ENCODE peak calls at places on chromosomes 7 and 10, in ten cellular contexts. X is fibroblast of lung; D is fibroblast of the aortic adventitia; F is EL; B is nephron progenitor cell; R is lower lobe of right lung; A is HTR-8/SVneo; W is GM06990; I is stimulated activated CD4-positive, alpha-beta T cell treated with anti-CD3 and anti-CD28 coated beads, Interleukin-4, amount 100 ng/mL, for 4 hours; O is GM12865. S is an unnamed sample.

GRCh38 chr7:135337506-135337905 is 103.9 kb downstream of the STRA8 start:
- DNase-seq in A (no peak), R (no peak), F (no peak), D (no peak), I (no peak), X (no peak), O (no peak), B (no peak), W (no peak), S (no peak)

GRCh38 chr10:5484205-5484604 is 15.2 kb downstream of the CALML5 start:
- DNase-seq in R (no peak), X (peak), A (no peak), D (peak), B (no peak), F (no peak), O (no peak), I (no peak), W (no peak), S (no peak)

GRCh38 chr10:58608356-58608755 is 95.7 kb downstream of the BICC1 start:
- DNase-seq in X (no peak), O (no peak), I (no peak), B (no peak), W (no peak), A (no peak), R (no peak), D (no peak), F (peak), S (no peak)

GRCh38 chr10:110600487-110601101 is 33.1 kb downstream of the SMC3 start:
- DNase-seq in F (peak), W (peak), D (peak), O (peak), B (peak), X (peak), A (peak), I (no peak), R (no peak), S (no peak)

GRCh38 chr10:36412942-36413341 is 712.5 kb upstream of the ANKRD30A start:
- DNase-seq in O (no peak), X (no peak), I (no peak), R (no peak), W (no peak), B (no peak), D (no peak), F (no peak), A (no peak), S (no peak)

GRCh38 chr10:49398000-49398861 is 2.3 kb upstream of the DRGX start:
- DNase-seq in O (peak), X (peak), I (peak), R (peak), W (peak), D (peak), B (peak), A (peak), F (peak), S (no peak)

GRCh38 chr7:91266067-91266930 is 2.1 kb downstream of the FZD1 start:
- DNase-seq in F (no peak), A (no peak), R (peak), O (peak), W (peak), I (no peak), B (peak), D (peak), X (peak), S (no peak)

GRCh38 chr10:114470956-114471905 is 66.9 kb upstream of the AFAP1L2 start:
- DNase-seq in A (peak), I (peak), B (peak), O (peak), R (peak), X (peak), W (peak), D (peak), F (peak), S (no peak)

GRCh38 chr10:61903991-61904350 is 2.5 kb downstream of the ARID5B start:
- DNase-seq in D (no peak), O (no peak), I (no peak), A (no peak), W (peak), X (peak), B (no peak), R (no peak), F (peak), S (no peak)

GRCh38 chr7:142025896-142026295 is 30.2 kb downstream of the MGAM start:
- DNase-seq in X (no peak), I (no peak), A (no peak), D (peak), W (no peak), B (no peak), R (no peak), F (peak), O (no peak), S (no peak)

GRCh38 chr10:546971-547590 is 142.4 kb downstream of the DIP2C start:
- DNase-seq in W (no peak), F (no peak), I (no peak), R (no peak), O (no peak), X (no peak), D (no peak), A (no peak), B (no peak), S (no peak)

GRCh38 chr10:11156480-11156879 is 138.8 kb downstream of the CELF2 start:
- DNase-seq in R (no peak), A (no peak), D (no peak), F (no peak), I (no peak), W (no peak), B (no peak), X (no peak), O (no peak), S (no peak)

GRCh38 chr10:104333037-104333727 is 5.1 kb downstream of the ITPRIP start:
- DNase-seq in A (no peak), B (no peak), D (no peak), X (peak), O (no peak), R (no peak), W (no peak), I (peak), F (no peak), S (peak)

GRCh38 chr10:74909665-74910064 is 83.3 kb downstream of the KAT6B start:
- DNase-seq in F (peak), W (no peak), I (no peak), D (peak), O (no peak), R (no peak), X (peak), A (no peak), B (no peak), S (no peak)

GRCh38 chr7:29980151-29980550 is 9.4 kb downstream of the SCRN1 start:
- DNase-seq in O (no peak), W (no peak), I (no peak), R (no peak), A (no peak), F (no peak), X (no peak), D (no peak), B (no peak), S (no peak)

GRCh38 chr10:5737352-5737751 is 52.7 kb downstream of the TASOR2 start:
- DNase-seq in A (no peak), X (no peak), B (peak), F (no peak), I (no peak), R (no peak), O (peak), W (no peak), D (no peak), S (no peak)

GRCh38 chr10:62690703-62691102 is 113.8 kb upstream of the ADO start:
- DNase-seq in W (no peak), R (no peak), X (no peak), B (peak), D (no peak), I (no peak), F (no peak), O (peak), A (no peak), S (no peak)

GRCh38 chr10:4596951-4597350 is 229.1 kb upstream of the AKR1E2 start:
- DNase-seq in O (no peak), X (no peak), D (peak), B (no peak), F (no peak), W (no peak), I (no peak), R (no peak), A (no peak), S (no peak)

GRCh38 chr7:124072603-124073324 is 39.9 kb upstream of the TMEM229A start:
- DNase-seq in A (peak), O (no peak), D (peak), X (peak), W (no peak), R (no peak), I (no peak), B (no peak), F (peak), S (no peak)